ENCODE peak calls at places on chromosomes 7 and 10, in seven cellular contexts. O is effector memory CD4-positive, alpha-beta T cell; V is ovary; Z is testis; C is spleen; I is GM12878; R is CD8-positive, alpha-beta memory T cell. D is an unnamed sample.

GRCh38 chr10:46555713-46556514 is 544 bp downstream of the GPRIN2 start:
- DNase-seq in C (peak; percentile 77), V (peak; percentile 16), O (no peak), I (no peak), Z (peak; percentile 33), R (no peak), D (no peak)

GRCh38 chr10:130809181-130809580 is 502.3 kb downstream of the TCERG1L start:
- DNase-seq in O (no peak), V (no peak), I (no peak), C (no peak), R (no peak), Z (no peak), D (no peak)

GRCh38 chr7:151796091-151796870 is 80.6 kb downstream of the PRKAG2 start:
- DNase-seq in C (peak; percentile 65), R (no peak), V (no peak), O (no peak), Z (no peak), I (no peak), D (no peak)

GRCh38 chr10:24850726-24851300 is 101.6 kb downstream of the PRTFDC1 start:
- DNase-seq in C (no peak), R (no peak), V (no peak), I (no peak), O (no peak), Z (no peak), D (no peak)

GRCh38 chr7:101547916-101548599 is 81.0 kb downstream of the MYL10 start:
- DNase-seq in I (no peak), R (no peak), O (no peak), V (no peak), Z (no peak), C (peak; percentile 56), D (no peak)

GRCh38 chr10:130372222-130372621 is 236.0 kb downstream of the GLRX3 start:
- DNase-seq in C (no peak), R (no peak), O (no peak), Z (no peak), I (no peak), V (no peak), D (no peak)

GRCh38 chr10:112970036-112970435 is 20.0 kb downstream of the TCF7L2 start:
- DNase-seq in O (no peak), R (no peak), Z (no peak), C (no peak), I (no peak), V (no peak), D (no peak)

GRCh38 chr10:90306187-90306586 is 551.7 kb downstream of the HTR7 start:
- DNase-seq in O (no peak), Z (no peak), R (no peak), I (no peak), C (no peak), V (no peak), D (no peak)

GRCh38 chr7:134186022-134186421 is 58.9 kb downstream of the LRGUK start:
- DNase-seq in O (no peak), Z (no peak), V (no peak), I (no peak), C (no peak), R (no peak), D (no peak)

GRCh38 chr7:2195403-2196246 is 37.1 kb downstream of the MAD1L1 start:
- DNase-seq in Z (no peak), R (no peak), O (no peak), V (no peak), I (no peak), C (no peak), D (no peak)

GRCh38 chr10:44045020-44045419 is 339.9 kb downstream of the CXCL12 start:
- DNase-seq in V (no peak), C (no peak), O (no peak), I (no peak), R (no peak), Z (no peak), D (no peak)

GRCh38 chr10:44042926-44043602 is 341.8 kb downstream of the CXCL12 start:
- DNase-seq in I (no peak), V (no peak), R (no peak), C (no peak), O (no peak), Z (no peak), D (no peak)

GRCh38 chr10:44046605-44047004 is 338.3 kb downstream of the CXCL12 start:
- DNase-seq in I (no peak), V (no peak), Z (no peak), R (no peak), O (no peak), C (no peak), D (no peak)

GRCh38 chr10:44043646-44044368 is 341.1 kb downstream of the CXCL12 start:
- DNase-seq in I (no peak), R (no peak), Z (no peak), O (no peak), V (no peak), C (no peak), D (no peak)

DNA sequence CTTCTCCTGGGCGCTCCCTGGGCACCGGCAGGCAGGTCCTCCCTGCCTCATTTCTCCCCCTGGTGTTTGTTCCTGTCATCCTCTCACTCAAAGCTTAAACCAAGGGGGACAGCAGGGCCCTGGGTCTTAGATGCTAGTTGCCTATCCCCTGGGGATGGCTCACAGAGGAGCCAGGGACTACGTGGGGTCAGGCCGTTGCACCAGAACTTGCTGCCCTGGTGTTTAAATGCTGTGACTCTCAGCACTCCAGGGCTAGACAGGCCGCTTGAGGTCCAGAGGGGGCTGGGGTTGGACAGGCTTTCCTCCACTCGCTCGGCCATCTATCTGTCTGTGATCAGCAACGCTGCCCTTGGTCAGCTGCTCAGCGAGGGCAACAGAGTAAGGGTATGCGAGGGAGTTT is 340.3 kb downstream of the CXCL12 start:
- DNase-seq in R (no peak), Z (no peak), I (no peak), C (no peak), O (no peak), V (no peak), D (no peak)
- H3K4me3 ChIP-seq in R (no peak overlapping the region), Z (no peak overlapping the region), I (no peak overlapping the region), C (no peak overlapping the region), O (no peak overlapping the region), V (no peak overlapping the region), D (no peak overlapping the region)

DNA sequence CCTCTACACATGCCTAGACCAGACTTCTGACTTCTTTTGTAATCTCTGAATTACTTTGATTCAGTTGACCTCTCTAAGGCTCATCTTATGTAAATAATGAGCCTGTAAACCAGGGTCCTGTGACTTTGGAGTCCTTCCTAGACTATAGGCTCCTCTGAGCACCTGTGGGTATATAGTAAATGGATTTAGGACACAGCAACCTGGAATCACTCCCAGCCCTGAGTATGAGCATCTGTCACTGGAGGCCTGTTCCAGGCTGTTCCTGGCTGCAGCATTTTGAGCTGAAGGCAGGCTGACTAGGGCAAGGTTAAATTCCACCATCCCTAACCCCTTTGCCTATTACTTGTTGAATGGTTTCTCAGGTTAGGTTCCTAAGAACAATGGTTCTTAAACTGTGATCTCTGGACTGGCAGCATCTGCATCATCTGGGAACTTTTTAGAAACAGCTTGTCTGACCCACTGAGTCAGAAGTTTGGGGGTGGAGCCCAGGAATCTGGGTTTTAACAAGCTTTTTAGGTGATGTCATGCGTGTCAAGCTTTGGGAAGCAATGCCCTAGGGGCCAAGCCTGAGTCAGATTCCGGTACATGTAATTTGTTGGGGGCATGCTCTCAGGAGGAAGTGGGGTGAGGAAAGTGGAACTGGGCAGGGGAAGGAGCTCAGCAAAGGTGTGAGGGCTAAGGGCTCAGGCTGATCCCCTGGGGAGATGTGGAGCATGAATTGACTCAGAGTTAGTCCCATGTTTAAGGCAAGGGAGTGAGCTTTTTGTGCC is 28.2 kb downstream of the MINDY4 start:
- DNase-seq in V (peak; percentile 62), C (no peak), Z (no peak), R (no peak), O (no peak), I (peak; percentile 84), D (no peak)
- H3K4me1 ChIP-seq in V (peaks cover 7% of the 10 kb centered on the region), C (peaks cover 7% of the 10 kb centered on the region), Z (peaks cover 11% of the 10 kb centered on the region), R (peaks cover 10% of the 10 kb centered on the region), O (no peaks in the 10 kb centered on the region), I (peaks cover 18% of the 10 kb centered on the region), D (no peaks in the 10 kb centered on the region)

DNA sequence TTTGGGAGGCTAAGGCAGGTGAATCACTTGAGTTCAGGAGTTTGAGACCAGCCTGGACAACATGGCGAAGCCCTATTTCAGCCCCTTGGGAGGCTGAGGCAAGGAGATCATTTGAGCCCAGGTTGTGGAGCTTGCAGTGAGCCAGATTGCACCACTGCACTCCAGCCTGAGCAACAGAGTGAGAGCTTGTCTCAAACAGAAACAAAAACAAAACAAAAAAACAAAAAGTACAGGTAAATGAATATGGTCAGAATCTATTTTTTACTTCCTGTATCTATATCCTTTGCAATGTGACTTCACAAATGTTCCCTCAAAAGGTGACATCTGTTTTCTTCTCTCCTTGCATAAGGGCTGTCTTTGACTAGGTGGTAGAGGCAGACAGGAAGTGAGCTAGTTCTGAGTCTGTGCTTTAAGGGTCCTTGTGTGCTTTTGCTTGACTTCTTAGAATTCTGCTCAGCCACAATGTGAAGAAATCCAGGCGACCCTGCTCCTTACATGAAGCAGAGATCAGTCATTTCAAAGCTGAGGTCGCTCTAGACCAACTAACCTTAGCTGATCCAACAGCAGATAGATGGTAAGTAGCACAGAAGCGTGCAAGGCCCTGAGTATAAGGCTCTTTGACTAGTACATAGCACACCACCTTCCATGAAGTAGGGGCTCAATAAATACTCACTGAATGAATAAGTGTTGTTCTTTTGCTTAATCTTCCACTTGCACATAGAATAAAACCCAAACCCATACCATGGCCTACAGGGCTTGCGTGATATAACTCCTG is 423.2 kb upstream of the PCDH15 start:
- DNase-seq in O (no peak), C (no peak), R (no peak), V (no peak), Z (no peak), I (no peak), D (no peak)
- H3K36me3 ChIP-seq in O (no peaks in the 10 kb centered on the region), C (no peaks in the 10 kb centered on the region), R (no peaks in the 10 kb centered on the region), V (no peaks in the 10 kb centered on the region), Z (no peaks in the 10 kb centered on the region), I (no peaks in the 10 kb centered on the region), D (no peaks in the 10 kb centered on the region)

GRCh38 chr7:25858200-25858561 is 293.8 kb upstream of the NFE2L3 start:
- DNase-seq in I (no peak), R (no peak), C (no peak), V (no peak), Z (no peak), O (no peak), D (no peak)
- H3K4me3 ChIP-seq in I (no peak overlapping the region), R (no peak overlapping the region), C (no peak overlapping the region), V (no peak overlapping the region), Z (no peak overlapping the region), O (no peak overlapping the region), D (no peak overlapping the region)

GRCh38 chr10:102674566-102674965 is 30.3 kb downstream of the TRIM8 start:
- DNase-seq in I (no peak), Z (no peak), V (no peak), O (no peak), C (no peak), R (no peak), D (no peak)
- H3K4me1 ChIP-seq in I (peaks cover 29% of the 10 kb centered on the region), Z (peaks cover 76% of the 10 kb centered on the region), V (peaks cover 38% of the 10 kb centered on the region), O (peaks cover 41% of the 10 kb centered on the region), C (peaks cover 92% of the 10 kb centered on the region), R (peaks cover 27% of the 10 kb centered on the region), D (peaks cover 41% of the 10 kb centered on the region)

DNA sequence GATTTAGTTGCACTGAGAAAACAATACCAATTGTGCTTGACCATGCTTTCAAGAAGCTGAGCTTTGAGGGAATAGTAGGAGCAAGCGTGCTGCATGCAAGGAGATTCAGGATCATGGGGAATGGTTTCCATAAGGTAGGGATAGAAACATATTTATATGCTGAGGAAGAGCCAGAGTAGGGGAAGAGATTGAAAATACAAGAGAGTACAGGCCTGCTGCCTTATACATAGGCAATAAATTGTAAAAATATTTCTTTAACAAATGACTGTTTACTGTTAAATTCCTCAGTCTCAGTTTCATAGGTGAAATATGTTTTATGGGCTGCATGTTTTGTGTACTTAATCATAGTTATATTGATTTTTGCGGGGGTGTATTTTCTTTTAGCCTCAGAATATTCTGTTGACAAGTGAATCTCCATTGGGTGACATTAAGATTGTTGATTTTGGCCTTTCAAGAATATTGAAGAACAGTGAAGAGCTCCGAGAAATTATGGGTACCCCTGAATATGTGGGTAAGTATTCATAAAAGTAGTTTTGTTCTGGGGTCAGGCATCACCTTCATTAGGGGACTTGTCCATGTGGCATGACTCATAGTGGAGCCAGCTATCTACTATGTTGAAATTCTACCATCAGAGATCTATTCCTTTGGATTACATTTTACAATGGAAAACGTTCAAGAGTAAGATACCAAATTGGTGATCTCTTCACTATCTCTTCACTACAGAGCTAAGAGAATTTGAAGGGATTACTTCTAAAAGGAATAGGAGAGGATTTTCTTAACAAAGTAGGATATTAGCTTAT is 36.5 kb downstream of the STK17A start:
- DNase-seq in O (no peak), R (no peak), Z (no peak), V (no peak), I (no peak), C (no peak), D (no peak)
- H3K36me3 ChIP-seq in O (peaks cover 48% of the 10 kb centered on the region), R (peaks cover 29% of the 10 kb centered on the region), Z (no peaks in the 10 kb centered on the region), V (no peaks in the 10 kb centered on the region), I (peaks cover 69% of the 10 kb centered on the region), C (peaks cover 9% of the 10 kb centered on the region), D (peaks cover 69% of the 10 kb centered on the region)

D was measured in CD4-positive, CD25-positive, alpha-beta regulatory T cell.